ENCODE peak calls at places on chromosome 1, in seven cellular contexts. K, L, Y, Q, G, X and H are unnamed samples.
A peak's percentile ranks its signal among the peaks of the same experiment; 100 is the strongest.

GRCh38 chr1:50103615-50104081 is 5.1 kb upstream of the ELAVL4 start:
- DNase-seq in Q (no peak), K (no peak), X (no peak), G (no peak), L (no peak), Y (no peak), H (no peak)

GRCh38 chr1:169108897-169109560 is 2.5 kb downstream of the ATP1B1 start:
- DNase-seq in Q (no peak), X (peak; percentile 82), Y (no peak), K (no peak), G (no peak), L (no peak), H (no peak)

GRCh38 chr1:218673170-218673569 is 328.0 kb downstream of the TGFB2 start:
- DNase-seq in L (no peak), Y (no peak), X (no peak), Q (no peak), G (no peak), K (peak; percentile 24), H (no peak)

GRCh38 chr1:180117764-180118116 is 36.9 kb upstream of the QSOX1 start:
- DNase-seq in K (peak; percentile 65), G (no peak), Q (no peak), X (no peak), L (no peak), Y (no peak), H (no peak)

GRCh38 chr1:233376711-233377110 is 49.2 kb downstream of the MAP3K21 start:
- DNase-seq in Y (no peak), G (no peak), Q (no peak), L (no peak), K (no peak), X (no peak), H (no peak)

GRCh38 chr1:11979818-11980675 is at the start of gene MFN2:
- DNase-seq in L (peak; percentile 99), X (peak; percentile 96), Q (peak; percentile 98), G (peak; percentile 92), Y (peak; percentile 97), K (peak; percentile 97), H (peak; percentile 98)

GRCh38 chr1:184605941-184606340 is 148.7 kb downstream of the EDEM3 start:
- DNase-seq in Y (no peak), G (no peak), Q (no peak), K (no peak), X (no peak), L (no peak), H (no peak)

GRCh38 chr1:226480459-226480858 is 68.1 kb upstream of the STUM start:
- DNase-seq in G (no peak), Q (no peak), Y (no peak), L (no peak), X (no peak), K (no peak), H (no peak)

GRCh38 chr1:208252126-208252853 is 8.1 kb upstream of the PLXNA2 start:
- DNase-seq in L (no peak), K (peak; percentile 21), Q (no peak), X (peak; percentile 30), G (no peak), Y (no peak), H (no peak)

GRCh38 chr1:53551428-53551995 is 92.3 kb downstream of the DMRTB1 start:
- DNase-seq in K (no peak), Y (no peak), L (no peak), Q (peak; percentile 6), X (no peak), G (no peak), H (peak; percentile 53)

GRCh38 chr1:154608522-154609294 is 722 bp upstream of the ADAR start:
- DNase-seq in K (peak; percentile 54), L (peak; percentile 60), Y (peak; percentile 29), Q (peak; percentile 69), G (peak; percentile 40), X (peak; percentile 83), H (peak; percentile 83)

GRCh38 chr1:41695118-41695517 is 210.6 kb upstream of the EDN2 start:
- DNase-seq in L (no peak), Y (no peak), Q (peak; percentile 67), G (no peak), K (no peak), X (no peak), H (peak; percentile 75)